ENCODE peak calls at places on chromosomes 6 and 20, in five cellular contexts. One of them, this sample, is unnamed.
A peak's percentile ranks its signal among the peaks of the same experiment; 100 is the strongest.

GRCh38 chr6:52503344-52503747 is 73.5 kb downstream of the TRAM2 start:
- DNase-seq in HepG2: no peak
- DNase-seq in H1: no peak
- DNase-seq in GM12878: no peak
- DNase-seq in K562: peak; percentile 26
- DNase-seq in this sample: peak; percentile 68

GRCh38 chr6:79762370-79762769 is 131.2 kb downstream of the SH3BGRL2 start:
- DNase-seq in HepG2: no peak
- DNase-seq in H1: no peak
- DNase-seq in GM12878: no peak
- DNase-seq in K562: no peak
- DNase-seq in this sample: no peak

GRCh38 chr6:66103954-66104353 is 396.9 kb upstream of the EYS start:
- DNase-seq in HepG2: no peak
- DNase-seq in H1: no peak
- DNase-seq in GM12878: no peak
- DNase-seq in K562: no peak
- DNase-seq in this sample: no peak

GRCh38 chr6:48111143-48111506 is at the start of gene PTCHD4:
- DNase-seq in HepG2: peak; percentile 86
- DNase-seq in H1: peak; percentile 7
- DNase-seq in GM12878: no peak
- DNase-seq in K562: no peak
- DNase-seq in this sample: peak; percentile 21

GRCh38 chr6:34806738-34807453 is 15.0 kb downstream of the BLTP3A start:
- DNase-seq in HepG2: no peak
- DNase-seq in H1: no peak
- DNase-seq in GM12878: no peak
- DNase-seq in K562: no peak
- DNase-seq in this sample: no peak

GRCh38 chr6:79672631-79673065 is 41.5 kb downstream of the SH3BGRL2 start:
- DNase-seq in HepG2: peak; percentile 76
- DNase-seq in H1: no peak
- DNase-seq in GM12878: no peak
- DNase-seq in K562: peak; percentile 56
- DNase-seq in this sample: no peak

GRCh38 chr6:151399679-151400078 is 8.3 kb upstream of the ZBTB2 start:
- DNase-seq in HepG2: no peak
- DNase-seq in H1: no peak
- DNase-seq in GM12878: no peak
- DNase-seq in K562: no peak
- DNase-seq in this sample: no peak

GRCh38 chr6:4364172-4364571 is 228.8 kb upstream of the ECI2 start:
- DNase-seq in HepG2: no peak
- DNase-seq in H1: no peak
- DNase-seq in GM12878: no peak
- DNase-seq in K562: no peak
- DNase-seq in this sample: no peak

DNA sequence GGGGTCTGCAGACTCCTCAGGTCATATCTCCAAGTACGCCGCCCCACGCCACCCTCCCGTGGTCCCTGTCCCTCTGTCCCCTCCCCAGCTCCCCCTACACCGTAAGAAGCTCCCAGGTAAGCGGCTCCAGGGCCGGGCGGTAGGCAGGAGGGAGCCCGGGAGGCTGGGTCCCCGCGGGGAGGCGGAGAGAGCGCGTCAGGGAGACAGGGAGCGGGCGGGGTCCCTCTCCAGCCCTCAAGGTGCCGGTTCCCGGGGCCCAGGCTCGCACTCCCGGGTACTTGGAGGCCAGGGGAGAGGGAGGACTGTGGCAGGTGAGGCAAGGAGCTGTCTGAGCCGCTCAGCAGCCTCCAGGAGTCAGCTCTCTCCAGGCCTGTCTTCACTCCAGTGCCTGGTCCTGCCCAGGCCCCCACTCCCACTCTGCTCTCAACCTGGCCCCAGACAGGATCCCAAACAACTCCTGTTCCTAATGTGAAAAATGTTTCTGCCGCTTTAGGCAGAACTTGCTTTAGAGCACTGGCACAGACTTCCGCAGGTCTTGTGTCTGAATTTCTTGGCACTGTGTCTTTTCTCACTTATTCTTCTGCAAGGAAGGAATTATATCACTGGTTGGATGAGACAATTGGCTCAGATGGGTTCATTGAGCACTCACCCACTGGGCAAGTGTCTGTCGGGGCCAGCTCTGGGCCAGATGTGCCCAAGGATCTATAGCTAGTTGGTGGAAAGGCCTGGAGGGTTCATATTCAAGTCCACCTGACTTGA is 36.6 kb downstream of the HLA-G start:
- DNase-seq in HepG2: no peak
- DNase-seq in H1: no peak
- DNase-seq in GM12878: no peak
- DNase-seq in K562: no peak
- DNase-seq in this sample: peak; percentile 38
- TF ChIP-seq ATF2 in HepG2: no peak
- TF ChIP-seq ATF2 in H1: no peak
- TF ChIP-seq ATF2 in GM12878: no peak
- TF ChIP-seq ATF2 in K562: no peak
- TF ChIP-seq ATF2 in this sample: no peak

GRCh38 chr6:75201076-75201475 is 4.8 kb downstream of the COL12A1 start:
- DNase-seq in HepG2: no peak
- DNase-seq in H1: no peak
- DNase-seq in GM12878: no peak
- DNase-seq in K562: no peak
- DNase-seq in this sample: no peak

GRCh38 chr6:75202676-75203131 is 3.1 kb downstream of the COL12A1 start:
- DNase-seq in HepG2: no peak
- DNase-seq in H1: no peak
- DNase-seq in GM12878: no peak
- DNase-seq in K562: no peak
- DNase-seq in this sample: no peak

GRCh38 chr6:75203721-75204120 is 2.1 kb downstream of the COL12A1 start:
- DNase-seq in HepG2: no peak
- DNase-seq in H1: no peak
- DNase-seq in GM12878: no peak
- DNase-seq in K562: no peak
- DNase-seq in this sample: no peak

GRCh38 chr6:75199856-75200255 is 6.0 kb downstream of the COL12A1 start:
- DNase-seq in HepG2: no peak
- DNase-seq in H1: no peak
- DNase-seq in GM12878: no peak
- DNase-seq in K562: no peak
- DNase-seq in this sample: no peak

GRCh38 chr6:75201901-75202672 is 3.8 kb downstream of the COL12A1 start:
- DNase-seq in HepG2: no peak
- DNase-seq in H1: no peak
- DNase-seq in GM12878: no peak
- DNase-seq in K562: no peak
- DNase-seq in this sample: peak; percentile 68
- TF ChIP-seq ATF2 in HepG2: no peak
- TF ChIP-seq ATF2 in H1: no peak
- TF ChIP-seq ATF2 in GM12878: no peak
- TF ChIP-seq ATF2 in K562: no peak
- TF ChIP-seq ATF2 in this sample: no peak

GRCh38 chr20:33672426-33673114 is 1.7 kb downstream of the NECAB3 start:
- DNase-seq in HepG2: no peak
- DNase-seq in H1: no peak
- DNase-seq in GM12878: no peak
- DNase-seq in K562: peak; percentile 76
- DNase-seq in this sample: no peak
- TF ChIP-seq ATF2 in HepG2: no peak
- TF ChIP-seq ATF2 in H1: no peak
- TF ChIP-seq ATF2 in GM12878: no peak
- TF ChIP-seq ATF2 in K562: no peak
- TF ChIP-seq ATF2 in this sample: no peak

GRCh38 chr6:53730767-53731166 is 64.0 kb upstream of the LRRC1 start:
- DNase-seq in HepG2: no peak
- DNase-seq in H1: no peak
- DNase-seq in GM12878: no peak
- DNase-seq in K562: no peak
- DNase-seq in this sample: no peak
- TF ChIP-seq ATF2 in HepG2: no peak
- TF ChIP-seq ATF2 in H1: no peak
- TF ChIP-seq ATF2 in GM12878: no peak
- TF ChIP-seq ATF2 in K562: no peak
- TF ChIP-seq ATF2 in this sample: no peak

GRCh38 chr20:63033635-63034510 is 27.1 kb upstream of the BHLHE23 start:
- DNase-seq in HepG2: no peak
- DNase-seq in H1: no peak
- DNase-seq in GM12878: no peak
- DNase-seq in K562: no peak
- DNase-seq in this sample: peak; percentile 16

GRCh38 chr20:63035284-63036185 is 28.8 kb upstream of the BHLHE23 start:
- DNase-seq in HepG2: no peak
- DNase-seq in H1: no peak
- DNase-seq in GM12878: no peak
- DNase-seq in K562: no peak
- DNase-seq in this sample: peak; percentile 11

GRCh38 chr20:63032861-63033634 is 26.3 kb upstream of the BHLHE23 start:
- DNase-seq in HepG2: no peak
- DNase-seq in H1: no peak
- DNase-seq in GM12878: peak; percentile 38
- DNase-seq in K562: no peak
- DNase-seq in this sample: peak; percentile 52

GRCh38 chr20:63037669-63038268 is 31.0 kb upstream of the BHLHE23 start:
- DNase-seq in HepG2: no peak
- DNase-seq in H1: no peak
- DNase-seq in GM12878: no peak
- DNase-seq in K562: peak; percentile 27
- DNase-seq in this sample: no peak

DNA sequence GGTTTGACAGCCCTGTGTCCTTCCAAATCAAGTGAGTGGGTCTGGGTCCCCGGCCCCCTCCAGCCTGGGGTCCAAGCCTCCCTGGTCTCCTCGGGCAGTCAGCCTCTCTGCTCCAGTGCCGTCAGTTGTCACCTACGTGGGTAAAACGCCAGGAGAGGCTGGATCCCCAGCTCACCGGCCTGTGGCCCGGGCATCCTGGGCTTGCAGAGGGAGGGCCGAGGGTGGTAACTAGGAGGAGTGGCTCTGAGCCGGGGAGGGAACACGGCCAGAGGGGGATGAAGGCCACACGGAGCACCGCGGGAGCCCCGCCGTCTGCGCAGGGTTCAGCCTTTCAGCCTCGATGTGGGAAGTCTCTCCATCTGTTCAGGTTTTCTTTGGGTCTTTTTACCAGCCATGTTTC is 29.5 kb upstream of the BHLHE23 start:
- DNase-seq in HepG2: no peak
- DNase-seq in H1: no peak
- DNase-seq in GM12878: no peak
- DNase-seq in K562: no peak
- DNase-seq in this sample: peak; percentile 22
- TF ChIP-seq ATF2 in HepG2: no peak
- TF ChIP-seq ATF2 in H1: no peak
- TF ChIP-seq ATF2 in GM12878: no peak
- TF ChIP-seq ATF2 in K562: no peak
- TF ChIP-seq ATF2 in this sample: no peak

GRCh38 chr6:154653853-154654252 is 79.4 kb upstream of the SCAF8 start:
- DNase-seq in HepG2: no peak
- DNase-seq in H1: no peak
- DNase-seq in GM12878: no peak
- DNase-seq in K562: no peak
- DNase-seq in this sample: no peak
- TF ChIP-seq ATF2 in HepG2: no peak
- TF ChIP-seq ATF2 in H1: no peak
- TF ChIP-seq ATF2 in GM12878: no peak
- TF ChIP-seq ATF2 in K562: no peak
- TF ChIP-seq ATF2 in this sample: no peak

DNA sequence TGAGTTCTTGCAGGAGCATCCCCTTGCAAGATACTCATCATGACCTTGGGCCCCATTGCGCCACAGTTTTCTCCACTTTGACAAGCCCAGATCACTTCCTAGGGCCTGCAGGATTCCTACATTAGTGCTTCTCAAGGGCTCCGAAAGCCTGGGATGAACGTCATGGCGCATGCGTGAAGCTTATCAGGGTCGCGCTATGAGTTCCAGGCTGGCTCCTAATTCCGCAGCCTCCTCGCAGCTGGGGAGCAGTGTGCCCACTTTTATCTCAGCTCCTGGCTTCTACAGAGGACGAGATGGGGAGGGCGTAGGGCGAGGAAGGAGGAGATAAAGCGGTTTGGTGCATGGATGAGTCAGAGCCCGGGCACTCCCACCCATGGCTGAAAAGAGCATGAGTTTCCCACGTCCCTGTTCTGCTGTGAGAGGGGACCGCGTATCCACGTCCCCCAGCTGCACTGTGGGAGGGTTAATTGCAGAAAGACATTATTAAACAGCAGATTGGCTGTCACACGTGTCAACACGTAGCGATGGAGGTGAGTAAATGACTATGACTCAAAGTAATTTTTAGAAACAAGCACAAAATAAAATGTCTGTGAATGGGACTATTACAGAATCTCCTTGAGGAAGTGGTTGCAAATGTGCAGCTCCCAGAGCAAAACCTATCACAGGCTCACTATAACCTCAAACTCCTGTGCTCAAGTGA is 72.9 kb upstream of the DSP start:
- DNase-seq in HepG2: no peak
- DNase-seq in H1: no peak
- DNase-seq in GM12878: no peak
- DNase-seq in K562: peak; percentile 93
- DNase-seq in this sample: no peak
- TF ChIP-seq ATF2 in HepG2: no peak
- TF ChIP-seq ATF2 in H1: no peak
- TF ChIP-seq ATF2 in GM12878: no peak
- TF ChIP-seq ATF2 in K562: no peak
- TF ChIP-seq ATF2 in this sample: no peak

GRCh38 chr20:2695206-2695983 is 2.8 kb downstream of the EBF4 start:
- DNase-seq in HepG2: no peak
- DNase-seq in H1: no peak
- DNase-seq in GM12878: no peak
- DNase-seq in K562: no peak
- DNase-seq in this sample: no peak
- TF ChIP-seq ATF2 in HepG2: no peak
- TF ChIP-seq ATF2 in H1: no peak
- TF ChIP-seq ATF2 in GM12878: no peak
- TF ChIP-seq ATF2 in K562: no peak
- TF ChIP-seq ATF2 in this sample: no peak